ENCODE peak calls at places on chromosomes 11 and 22, in eight cellular contexts. One of them, this sample, is unnamed.

GRCh38 chr11:65646921-65647701 is 9.2 kb downstream of the SIPA1 start:
- DNase-seq in mesothelial cell of epicardium: no peak
- DNase-seq in PC-3: peak
- DNase-seq in uterus: no peak
- DNase-seq in colonic mucosa: peak
- DNase-seq in cardiac muscle cell: peak
- DNase-seq in fibroblast of lung: peak
- DNase-seq in GM20000: no peak
- DNase-seq in this sample: no peak

GRCh38 chr11:47572715-47573255 is 6.0 kb downstream of the KBTBD4 start:
- DNase-seq in mesothelial cell of epicardium: no peak
- DNase-seq in PC-3: no peak
- DNase-seq in uterus: no peak
- DNase-seq in colonic mucosa: no peak
- DNase-seq in cardiac muscle cell: no peak
- DNase-seq in fibroblast of lung: no peak
- DNase-seq in GM20000: no peak
- DNase-seq in this sample: no peak

GRCh38 chr11:843818-844692 is 1.4 kb downstream of the TSPAN4 start:
- DNase-seq in mesothelial cell of epicardium: no peak
- DNase-seq in PC-3: peak
- DNase-seq in uterus: peak
- DNase-seq in colonic mucosa: peak
- DNase-seq in cardiac muscle cell: peak
- DNase-seq in fibroblast of lung: peak
- DNase-seq in GM20000: no peak
- DNase-seq in this sample: peak

GRCh38 chr11:116838321-116839084 is 1.1 kb upstream of the APOA1 start:
- DNase-seq in mesothelial cell of epicardium: no peak
- DNase-seq in PC-3: no peak
- DNase-seq in uterus: no peak
- DNase-seq in colonic mucosa: no peak
- DNase-seq in cardiac muscle cell: no peak
- DNase-seq in fibroblast of lung: no peak
- DNase-seq in GM20000: no peak
- DNase-seq in this sample: no peak

GRCh38 chr11:109785714-109786113 is 307.5 kb upstream of the ZC3H12C start:
- DNase-seq in mesothelial cell of epicardium: no peak
- DNase-seq in PC-3: peak
- DNase-seq in uterus: no peak
- DNase-seq in colonic mucosa: no peak
- DNase-seq in cardiac muscle cell: peak
- DNase-seq in fibroblast of lung: peak
- DNase-seq in GM20000: no peak
- DNase-seq in this sample: no peak

GRCh38 chr22:37519268-37520195 is at the start of gene CARD10:
- DNase-seq in mesothelial cell of epicardium: no peak
- DNase-seq in PC-3: peak
- DNase-seq in uterus: no peak
- DNase-seq in colonic mucosa: peak
- DNase-seq in cardiac muscle cell: peak
- DNase-seq in fibroblast of lung: no peak
- DNase-seq in GM20000: peak
- DNase-seq in this sample: no peak

GRCh38 chr11:127587511-127587910 is 586.9 kb upstream of the KIRREL3 start:
- DNase-seq in mesothelial cell of epicardium: no peak
- DNase-seq in PC-3: no peak
- DNase-seq in uterus: no peak
- DNase-seq in colonic mucosa: no peak
- DNase-seq in cardiac muscle cell: no peak
- DNase-seq in fibroblast of lung: no peak
- DNase-seq in GM20000: no peak
- DNase-seq in this sample: no peak

GRCh38 chr22:19042285-19043110 is 79.7 kb downstream of the DGCR2 start:
- DNase-seq in mesothelial cell of epicardium: no peak
- DNase-seq in PC-3: no peak
- DNase-seq in uterus: no peak
- DNase-seq in colonic mucosa: no peak
- DNase-seq in cardiac muscle cell: no peak
- DNase-seq in fibroblast of lung: no peak
- DNase-seq in GM20000: no peak
- DNase-seq in this sample: no peak

GRCh38 chr11:15095736-15096228 is 18.9 kb upstream of the INSC start:
- DNase-seq in mesothelial cell of epicardium: no peak
- DNase-seq in PC-3: no peak
- DNase-seq in uterus: no peak
- DNase-seq in colonic mucosa: no peak
- DNase-seq in cardiac muscle cell: no peak
- DNase-seq in fibroblast of lung: no peak
- DNase-seq in GM20000: no peak
- DNase-seq in this sample: peak

GRCh38 chr22:32852346-32853251 is 51.1 kb downstream of the TIMP3 start:
- DNase-seq in mesothelial cell of epicardium: no peak
- DNase-seq in PC-3: no peak
- DNase-seq in uterus: peak
- DNase-seq in colonic mucosa: peak
- DNase-seq in cardiac muscle cell: peak
- DNase-seq in fibroblast of lung: peak
- DNase-seq in GM20000: no peak
- DNase-seq in this sample: no peak

GRCh38 chr22:47395481-47395880 is 633.0 kb downstream of the TBC1D22A start:
- DNase-seq in mesothelial cell of epicardium: no peak
- DNase-seq in PC-3: peak
- DNase-seq in uterus: no peak
- DNase-seq in colonic mucosa: no peak
- DNase-seq in cardiac muscle cell: peak
- DNase-seq in fibroblast of lung: peak
- DNase-seq in GM20000: no peak
- DNase-seq in this sample: no peak

GRCh38 chr11:66720223-66720898 is 8.7 kb downstream of the SPTBN2 start:
- DNase-seq in mesothelial cell of epicardium: peak
- DNase-seq in PC-3: peak
- DNase-seq in uterus: no peak
- DNase-seq in colonic mucosa: peak
- DNase-seq in cardiac muscle cell: peak
- DNase-seq in fibroblast of lung: peak
- DNase-seq in GM20000: no peak
- DNase-seq in this sample: peak

GRCh38 chr11:116500833-116501622 is 271.8 kb downstream of the BUD13 start:
- DNase-seq in mesothelial cell of epicardium: no peak
- DNase-seq in PC-3: no peak
- DNase-seq in uterus: no peak
- DNase-seq in colonic mucosa: no peak
- DNase-seq in cardiac muscle cell: no peak
- DNase-seq in fibroblast of lung: no peak
- DNase-seq in GM20000: no peak
- DNase-seq in this sample: no peak

GRCh38 chr11:26229270-26229669 is 102.7 kb upstream of the ANO3 start:
- DNase-seq in mesothelial cell of epicardium: no peak
- DNase-seq in PC-3: peak
- DNase-seq in uterus: no peak
- DNase-seq in colonic mucosa: no peak
- DNase-seq in cardiac muscle cell: peak
- DNase-seq in fibroblast of lung: peak
- DNase-seq in GM20000: no peak
- DNase-seq in this sample: peak

GRCh38 chr11:125370561-125371389 is 125.3 kb downstream of the FEZ1 start:
- DNase-seq in mesothelial cell of epicardium: no peak
- DNase-seq in PC-3: no peak
- DNase-seq in uterus: no peak
- DNase-seq in colonic mucosa: no peak
- DNase-seq in cardiac muscle cell: no peak
- DNase-seq in fibroblast of lung: no peak
- DNase-seq in GM20000: no peak
- DNase-seq in this sample: no peak

GRCh38 chr11:16776716-16777115 is 38.3 kb downstream of the C11orf58 start:
- DNase-seq in mesothelial cell of epicardium: no peak
- DNase-seq in PC-3: no peak
- DNase-seq in uterus: no peak
- DNase-seq in colonic mucosa: no peak
- DNase-seq in cardiac muscle cell: peak
- DNase-seq in fibroblast of lung: peak
- DNase-seq in GM20000: no peak
- DNase-seq in this sample: no peak

GRCh38 chr22:49534386-49534785 is 293.3 kb downstream of the BRD1 start:
- DNase-seq in mesothelial cell of epicardium: no peak
- DNase-seq in PC-3: no peak
- DNase-seq in uterus: no peak
- DNase-seq in colonic mucosa: no peak
- DNase-seq in cardiac muscle cell: no peak
- DNase-seq in fibroblast of lung: no peak
- DNase-seq in GM20000: no peak
- DNase-seq in this sample: no peak

GRCh38 chr11:103633037-103633788 is 403.2 kb upstream of the DDI1 start:
- DNase-seq in mesothelial cell of epicardium: no peak
- DNase-seq in PC-3: no peak
- DNase-seq in uterus: no peak
- DNase-seq in colonic mucosa: no peak
- DNase-seq in cardiac muscle cell: peak
- DNase-seq in fibroblast of lung: peak
- DNase-seq in GM20000: no peak
- DNase-seq in this sample: no peak

GRCh38 chr22:27107824-27108223 is 450.4 kb downstream of the MIAT start:
- DNase-seq in mesothelial cell of epicardium: no peak
- DNase-seq in PC-3: peak
- DNase-seq in uterus: peak
- DNase-seq in colonic mucosa: peak
- DNase-seq in cardiac muscle cell: peak
- DNase-seq in fibroblast of lung: peak
- DNase-seq in GM20000: no peak
- DNase-seq in this sample: peak

GRCh38 chr11:122642472-122642922 is 13.0 kb upstream of the UBASH3B start:
- DNase-seq in mesothelial cell of epicardium: no peak
- DNase-seq in PC-3: peak
- DNase-seq in uterus: no peak
- DNase-seq in colonic mucosa: no peak
- DNase-seq in cardiac muscle cell: peak
- DNase-seq in fibroblast of lung: peak
- DNase-seq in GM20000: no peak
- DNase-seq in this sample: peak

GRCh38 chr22:37010976-37011375 is 8.3 kb downstream of the TST start:
- DNase-seq in mesothelial cell of epicardium: no peak
- DNase-seq in PC-3: no peak
- DNase-seq in uterus: no peak
- DNase-seq in colonic mucosa: no peak
- DNase-seq in cardiac muscle cell: no peak
- DNase-seq in fibroblast of lung: no peak
- DNase-seq in GM20000: no peak
- DNase-seq in this sample: no peak

DNA sequence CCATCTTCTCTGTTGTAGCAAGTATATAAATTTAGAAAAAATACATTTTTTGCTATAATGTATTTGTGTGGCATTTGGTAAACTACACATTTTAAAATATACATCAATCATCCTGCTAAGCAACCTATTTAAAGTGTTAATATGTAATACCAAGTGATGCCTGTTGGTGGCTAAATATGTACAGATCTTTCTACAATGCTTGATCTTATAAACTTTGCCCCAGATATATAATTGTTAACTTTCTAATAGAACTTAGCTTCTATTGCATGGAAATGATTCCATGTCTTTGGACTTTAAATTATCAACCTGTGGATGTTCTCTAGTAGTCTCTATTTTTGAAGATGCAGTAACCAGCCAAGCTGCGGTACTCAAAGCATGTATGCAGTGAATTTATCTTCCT is 1260.4 kb upstream of the RAG2 start:
- DNase-seq in mesothelial cell of epicardium: no peak
- DNase-seq in PC-3: peak
- DNase-seq in uterus: no peak
- DNase-seq in colonic mucosa: no peak
- DNase-seq in cardiac muscle cell: peak
- DNase-seq in fibroblast of lung: no peak
- DNase-seq in GM20000: no peak
- DNase-seq in this sample: no peak
- TF ChIP-seq CTCF in mesothelial cell of epicardium: peak
- TF ChIP-seq CTCF in PC-3: peak
- TF ChIP-seq CTCF in uterus: no peak
- TF ChIP-seq CTCF in colonic mucosa: no peak
- TF ChIP-seq CTCF in cardiac muscle cell: peak
- TF ChIP-seq CTCF in fibroblast of lung: peak
- TF ChIP-seq CTCF in GM20000: no peak
- TF ChIP-seq CTCF in this sample: peak

GRCh38 chr11:75194147-75194546 is 43.2 kb downstream of the SLCO2B1 start:
- DNase-seq in mesothelial cell of epicardium: no peak
- DNase-seq in PC-3: no peak
- DNase-seq in uterus: no peak
- DNase-seq in colonic mucosa: no peak
- DNase-seq in cardiac muscle cell: no peak
- DNase-seq in fibroblast of lung: no peak
- DNase-seq in GM20000: no peak
- DNase-seq in this sample: no peak
- TF ChIP-seq CTCF in mesothelial cell of epicardium: no peak
- TF ChIP-seq CTCF in PC-3: no peak
- TF ChIP-seq CTCF in uterus: no peak
- TF ChIP-seq CTCF in colonic mucosa: no peak
- TF ChIP-seq CTCF in cardiac muscle cell: no peak
- TF ChIP-seq CTCF in fibroblast of lung: no peak
- TF ChIP-seq CTCF in GM20000: no peak
- TF ChIP-seq CTCF in this sample: no peak

GRCh38 chr11:118696673-118697226 is 17.3 kb upstream of the TREH start:
- DNase-seq in mesothelial cell of epicardium: no peak
- DNase-seq in PC-3: no peak
- DNase-seq in uterus: no peak
- DNase-seq in colonic mucosa: no peak
- DNase-seq in cardiac muscle cell: peak
- DNase-seq in fibroblast of lung: no peak
- DNase-seq in GM20000: no peak
- DNase-seq in this sample: no peak
- TF ChIP-seq CTCF in mesothelial cell of epicardium: no peak
- TF ChIP-seq CTCF in PC-3: no peak
- TF ChIP-seq CTCF in uterus: no peak
- TF ChIP-seq CTCF in colonic mucosa: no peak
- TF ChIP-seq CTCF in cardiac muscle cell: no peak
- TF ChIP-seq CTCF in fibroblast of lung: no peak
- TF ChIP-seq CTCF in GM20000: no peak
- TF ChIP-seq CTCF in this sample: no peak

GRCh38 chr11:46374815-46375214 is 6.7 kb upstream of the MDK start:
- DNase-seq in mesothelial cell of epicardium: no peak
- DNase-seq in PC-3: no peak
- DNase-seq in uterus: no peak
- DNase-seq in colonic mucosa: no peak
- DNase-seq in cardiac muscle cell: no peak
- DNase-seq in fibroblast of lung: no peak
- DNase-seq in GM20000: no peak
- DNase-seq in this sample: no peak

GRCh38 chr11:46377266-46377665 is 4.2 kb upstream of the MDK start:
- DNase-seq in mesothelial cell of epicardium: no peak
- DNase-seq in PC-3: no peak
- DNase-seq in uterus: no peak
- DNase-seq in colonic mucosa: no peak
- DNase-seq in cardiac muscle cell: no peak
- DNase-seq in fibroblast of lung: no peak
- DNase-seq in GM20000: no peak
- DNase-seq in this sample: no peak

GRCh38 chr11:46377831-46378230 is 3.6 kb upstream of the MDK start:
- DNase-seq in mesothelial cell of epicardium: no peak
- DNase-seq in PC-3: no peak
- DNase-seq in uterus: no peak
- DNase-seq in colonic mucosa: no peak
- DNase-seq in cardiac muscle cell: no peak
- DNase-seq in fibroblast of lung: no peak
- DNase-seq in GM20000: no peak
- DNase-seq in this sample: no peak

GRCh38 chr11:46375392-46376101 is 5.9 kb upstream of the MDK start:
- DNase-seq in mesothelial cell of epicardium: no peak
- DNase-seq in PC-3: no peak
- DNase-seq in uterus: no peak
- DNase-seq in colonic mucosa: no peak
- DNase-seq in cardiac muscle cell: no peak
- DNase-seq in fibroblast of lung: no peak
- DNase-seq in GM20000: no peak
- DNase-seq in this sample: no peak

GRCh38 chr11:46376258-46377050 is 5.0 kb upstream of the MDK start:
- DNase-seq in mesothelial cell of epicardium: no peak
- DNase-seq in PC-3: no peak
- DNase-seq in uterus: no peak
- DNase-seq in colonic mucosa: no peak
- DNase-seq in cardiac muscle cell: no peak
- DNase-seq in fibroblast of lung: no peak
- DNase-seq in GM20000: no peak
- DNase-seq in this sample: no peak
- TF ChIP-seq CTCF in mesothelial cell of epicardium: no peak
- TF ChIP-seq CTCF in PC-3: no peak
- TF ChIP-seq CTCF in uterus: no peak
- TF ChIP-seq CTCF in colonic mucosa: no peak
- TF ChIP-seq CTCF in cardiac muscle cell: no peak
- TF ChIP-seq CTCF in fibroblast of lung: no peak
- TF ChIP-seq CTCF in GM20000: no peak
- TF ChIP-seq CTCF in this sample: no peak